ENCODE peak calls at places on chromosomes 3 and 15, in nine cellular contexts. One of them, this sample, is unnamed.

GRCh38 chr3:52432225-52432624 is 12.7 kb downstream of the SEMA3G start:
- DNase-seq in upper lobe of right lung: peak
- DNase-seq in dorsolateral prefrontal cortex: no peak
- DNase-seq in tibial artery: peak
- DNase-seq in left ventricle myocardium inferior: peak
- DNase-seq in BE2C: no peak
- DNase-seq in heart left ventricle: peak
- DNase-seq in astrocyte of the spinal cord: no peak
- DNase-seq in ovary: no peak
- DNase-seq in this sample: no peak

GRCh38 chr3:188673509-188674239 is 498.1 kb upstream of the TPRG1 start:
- DNase-seq in upper lobe of right lung: no peak
- DNase-seq in dorsolateral prefrontal cortex: no peak
- DNase-seq in tibial artery: no peak
- DNase-seq in left ventricle myocardium inferior: no peak
- DNase-seq in BE2C: no peak
- DNase-seq in heart left ventricle: no peak
- DNase-seq in astrocyte of the spinal cord: peak
- DNase-seq in ovary: no peak
- DNase-seq in this sample: peak

GRCh38 chr15:89448825-89449224 is 47.6 kb downstream of the RHCG start:
- DNase-seq in upper lobe of right lung: peak
- DNase-seq in dorsolateral prefrontal cortex: no peak
- DNase-seq in tibial artery: no peak
- DNase-seq in left ventricle myocardium inferior: no peak
- DNase-seq in BE2C: peak
- DNase-seq in heart left ventricle: no peak
- DNase-seq in astrocyte of the spinal cord: no peak
- DNase-seq in ovary: no peak
- DNase-seq in this sample: no peak

GRCh38 chr3:184952671-184953070 is 140.7 kb downstream of the VPS8 start:
- DNase-seq in upper lobe of right lung: no peak
- DNase-seq in dorsolateral prefrontal cortex: no peak
- DNase-seq in tibial artery: no peak
- DNase-seq in left ventricle myocardium inferior: no peak
- DNase-seq in BE2C: no peak
- DNase-seq in heart left ventricle: no peak
- DNase-seq in astrocyte of the spinal cord: no peak
- DNase-seq in ovary: no peak
- DNase-seq in this sample: peak

GRCh38 chr15:78850352-78850751 is 22.3 kb upstream of the MORF4L1 start:
- DNase-seq in upper lobe of right lung: no peak
- DNase-seq in dorsolateral prefrontal cortex: no peak
- DNase-seq in tibial artery: no peak
- DNase-seq in left ventricle myocardium inferior: no peak
- DNase-seq in BE2C: no peak
- DNase-seq in heart left ventricle: no peak
- DNase-seq in astrocyte of the spinal cord: no peak
- DNase-seq in ovary: no peak
- DNase-seq in this sample: no peak

GRCh38 chr15:78072080-78072892 is 5.2 kb downstream of the TBC1D2B start:
- DNase-seq in upper lobe of right lung: no peak
- DNase-seq in dorsolateral prefrontal cortex: no peak
- DNase-seq in tibial artery: peak
- DNase-seq in left ventricle myocardium inferior: no peak
- DNase-seq in BE2C: no peak
- DNase-seq in heart left ventricle: no peak
- DNase-seq in astrocyte of the spinal cord: peak
- DNase-seq in ovary: peak
- DNase-seq in this sample: peak

GRCh38 chr3:83632526-83632925 is 1326.3 kb upstream of the CADM2 start:
- DNase-seq in upper lobe of right lung: no peak
- DNase-seq in dorsolateral prefrontal cortex: no peak
- DNase-seq in tibial artery: no peak
- DNase-seq in left ventricle myocardium inferior: no peak
- DNase-seq in BE2C: no peak
- DNase-seq in heart left ventricle: no peak
- DNase-seq in astrocyte of the spinal cord: no peak
- DNase-seq in ovary: no peak
- DNase-seq in this sample: no peak

GRCh38 chr15:89679221-89679620 is at the start of gene PLIN1:
- DNase-seq in upper lobe of right lung: no peak
- DNase-seq in dorsolateral prefrontal cortex: no peak
- DNase-seq in tibial artery: no peak
- DNase-seq in left ventricle myocardium inferior: no peak
- DNase-seq in BE2C: no peak
- DNase-seq in heart left ventricle: no peak
- DNase-seq in astrocyte of the spinal cord: no peak
- DNase-seq in ovary: no peak
- DNase-seq in this sample: no peak

GRCh38 chr3:115548611-115549010 is 74.7 kb upstream of the GAP43 start:
- DNase-seq in upper lobe of right lung: no peak
- DNase-seq in dorsolateral prefrontal cortex: no peak
- DNase-seq in tibial artery: no peak
- DNase-seq in left ventricle myocardium inferior: no peak
- DNase-seq in BE2C: no peak
- DNase-seq in heart left ventricle: no peak
- DNase-seq in astrocyte of the spinal cord: no peak
- DNase-seq in ovary: no peak
- DNase-seq in this sample: no peak

GRCh38 chr3:115552007-115552406 is 71.3 kb upstream of the GAP43 start:
- DNase-seq in upper lobe of right lung: no peak
- DNase-seq in dorsolateral prefrontal cortex: no peak
- DNase-seq in tibial artery: no peak
- DNase-seq in left ventricle myocardium inferior: no peak
- DNase-seq in BE2C: no peak
- DNase-seq in heart left ventricle: no peak
- DNase-seq in astrocyte of the spinal cord: no peak
- DNase-seq in ovary: no peak
- DNase-seq in this sample: no peak

GRCh38 chr3:115549111-115549510 is 74.2 kb upstream of the GAP43 start:
- DNase-seq in upper lobe of right lung: no peak
- DNase-seq in dorsolateral prefrontal cortex: no peak
- DNase-seq in tibial artery: no peak
- DNase-seq in left ventricle myocardium inferior: no peak
- DNase-seq in BE2C: no peak
- DNase-seq in heart left ventricle: no peak
- DNase-seq in astrocyte of the spinal cord: no peak
- DNase-seq in ovary: no peak
- DNase-seq in this sample: peak

GRCh38 chr3:115550285-115550741 is 73.0 kb upstream of the GAP43 start:
- DNase-seq in upper lobe of right lung: no peak
- DNase-seq in dorsolateral prefrontal cortex: no peak
- DNase-seq in tibial artery: no peak
- DNase-seq in left ventricle myocardium inferior: peak
- DNase-seq in BE2C: no peak
- DNase-seq in heart left ventricle: no peak
- DNase-seq in astrocyte of the spinal cord: peak
- DNase-seq in ovary: no peak
- DNase-seq in this sample: peak

DNA sequence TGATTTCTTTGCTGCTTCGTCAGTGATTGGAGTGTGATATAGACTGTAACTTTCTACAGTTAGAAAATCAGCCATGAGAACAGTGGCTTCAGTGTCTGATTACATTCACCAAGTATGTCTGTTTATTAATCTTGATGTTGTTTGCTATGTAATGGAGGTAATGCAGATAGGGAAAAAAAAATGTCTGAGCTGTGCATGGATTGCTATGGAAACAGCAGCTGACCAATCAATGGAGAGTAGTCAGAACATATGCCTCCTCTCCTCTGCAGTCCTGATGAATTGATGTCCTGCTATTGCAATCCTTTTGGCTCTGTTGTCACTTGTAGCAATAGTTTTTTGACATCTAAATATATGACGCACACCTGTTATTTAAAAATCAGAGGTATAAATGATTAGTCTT is 72.2 kb upstream of the GAP43 start:
- DNase-seq in upper lobe of right lung: no peak
- DNase-seq in dorsolateral prefrontal cortex: no peak
- DNase-seq in tibial artery: no peak
- DNase-seq in left ventricle myocardium inferior: no peak
- DNase-seq in BE2C: peak
- DNase-seq in heart left ventricle: no peak
- DNase-seq in astrocyte of the spinal cord: no peak
- DNase-seq in ovary: no peak
- DNase-seq in this sample: no peak
- H3K4me3 ChIP-seq in upper lobe of right lung: no peak
- H3K4me3 ChIP-seq in dorsolateral prefrontal cortex: no peak
- H3K4me3 ChIP-seq in tibial artery: no peak
- H3K4me3 ChIP-seq in left ventricle myocardium inferior: no peak
- H3K4me3 ChIP-seq in BE2C: peak
- H3K4me3 ChIP-seq in heart left ventricle: no peak
- H3K4me3 ChIP-seq in astrocyte of the spinal cord: no peak
- H3K4me3 ChIP-seq in ovary: no peak
- H3K4me3 ChIP-seq in this sample: no peak

GRCh38 chr3:67688231-67688630 is 33.8 kb upstream of the SUCLG2 start:
- DNase-seq in upper lobe of right lung: no peak
- DNase-seq in dorsolateral prefrontal cortex: no peak
- DNase-seq in tibial artery: no peak
- DNase-seq in left ventricle myocardium inferior: no peak
- DNase-seq in BE2C: no peak
- DNase-seq in heart left ventricle: no peak
- DNase-seq in astrocyte of the spinal cord: no peak
- DNase-seq in ovary: no peak
- DNase-seq in this sample: no peak

GRCh38 chr3:67689806-67690205 is 35.4 kb upstream of the SUCLG2 start:
- DNase-seq in upper lobe of right lung: no peak
- DNase-seq in dorsolateral prefrontal cortex: no peak
- DNase-seq in tibial artery: no peak
- DNase-seq in left ventricle myocardium inferior: no peak
- DNase-seq in BE2C: no peak
- DNase-seq in heart left ventricle: no peak
- DNase-seq in astrocyte of the spinal cord: no peak
- DNase-seq in ovary: no peak
- DNase-seq in this sample: no peak

GRCh38 chr3:67691207-67691606 is 36.8 kb upstream of the SUCLG2 start:
- DNase-seq in upper lobe of right lung: no peak
- DNase-seq in dorsolateral prefrontal cortex: no peak
- DNase-seq in tibial artery: no peak
- DNase-seq in left ventricle myocardium inferior: no peak
- DNase-seq in BE2C: no peak
- DNase-seq in heart left ventricle: no peak
- DNase-seq in astrocyte of the spinal cord: no peak
- DNase-seq in ovary: no peak
- DNase-seq in this sample: no peak

GRCh38 chr3:67692621-67693020 is 38.2 kb upstream of the SUCLG2 start:
- DNase-seq in upper lobe of right lung: no peak
- DNase-seq in dorsolateral prefrontal cortex: no peak
- DNase-seq in tibial artery: no peak
- DNase-seq in left ventricle myocardium inferior: no peak
- DNase-seq in BE2C: no peak
- DNase-seq in heart left ventricle: no peak
- DNase-seq in astrocyte of the spinal cord: peak
- DNase-seq in ovary: no peak
- DNase-seq in this sample: no peak

DNA sequence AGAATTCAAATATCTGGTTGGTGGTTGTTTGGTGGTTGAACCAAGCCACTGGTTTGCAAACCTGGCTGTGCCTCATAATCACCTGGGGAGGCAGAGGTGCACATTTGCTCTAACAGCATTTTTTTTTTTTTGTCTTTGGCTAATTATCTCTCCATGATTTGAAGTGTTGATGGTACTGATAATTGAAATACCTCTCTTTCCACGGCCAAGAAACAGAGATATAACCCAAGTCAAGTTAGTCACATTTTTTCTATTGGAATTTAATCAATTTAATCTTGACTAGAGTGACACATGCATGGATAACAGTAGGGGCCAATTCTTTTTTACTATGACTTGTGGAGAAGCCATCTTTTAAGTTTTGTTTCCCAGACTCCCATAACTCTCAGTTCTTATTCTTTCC is 37.5 kb upstream of the SUCLG2 start:
- DNase-seq in upper lobe of right lung: no peak
- DNase-seq in dorsolateral prefrontal cortex: no peak
- DNase-seq in tibial artery: no peak
- DNase-seq in left ventricle myocardium inferior: no peak
- DNase-seq in BE2C: no peak
- DNase-seq in heart left ventricle: no peak
- DNase-seq in astrocyte of the spinal cord: no peak
- DNase-seq in ovary: no peak
- DNase-seq in this sample: no peak
- TF ChIP-seq CTCF in upper lobe of right lung: no peak
- TF ChIP-seq CTCF in dorsolateral prefrontal cortex: no peak
- TF ChIP-seq CTCF in tibial artery: no peak
- TF ChIP-seq CTCF in left ventricle myocardium inferior: no peak
- TF ChIP-seq CTCF in BE2C: no peak
- TF ChIP-seq CTCF in heart left ventricle: no peak
- TF ChIP-seq CTCF in astrocyte of the spinal cord: no peak
- TF ChIP-seq CTCF in ovary: no peak
- TF ChIP-seq CTCF in this sample: no peak

GRCh38 chr15:31392761-31393401 is 66.2 kb downstream of the KLF13 start:
- DNase-seq in upper lobe of right lung: no peak
- DNase-seq in dorsolateral prefrontal cortex: no peak
- DNase-seq in tibial artery: no peak
- DNase-seq in left ventricle myocardium inferior: peak
- DNase-seq in BE2C: no peak
- DNase-seq in heart left ventricle: peak
- DNase-seq in astrocyte of the spinal cord: no peak
- DNase-seq in ovary: peak
- DNase-seq in this sample: no peak

GRCh38 chr15:31390777-31391486 is 64.3 kb downstream of the KLF13 start:
- DNase-seq in upper lobe of right lung: no peak
- DNase-seq in dorsolateral prefrontal cortex: no peak
- DNase-seq in tibial artery: no peak
- DNase-seq in left ventricle myocardium inferior: peak
- DNase-seq in BE2C: no peak
- DNase-seq in heart left ventricle: no peak
- DNase-seq in astrocyte of the spinal cord: no peak
- DNase-seq in ovary: peak
- DNase-seq in this sample: no peak

GRCh38 chr15:31391687-31392671 is 65.3 kb downstream of the KLF13 start:
- DNase-seq in upper lobe of right lung: peak
- DNase-seq in dorsolateral prefrontal cortex: no peak
- DNase-seq in tibial artery: peak
- DNase-seq in left ventricle myocardium inferior: peak
- DNase-seq in BE2C: peak
- DNase-seq in heart left ventricle: peak
- DNase-seq in astrocyte of the spinal cord: peak
- DNase-seq in ovary: peak
- DNase-seq in this sample: peak

GRCh38 chr15:31396881-31397560 is 70.4 kb downstream of the KLF13 start:
- DNase-seq in upper lobe of right lung: peak
- DNase-seq in dorsolateral prefrontal cortex: peak
- DNase-seq in tibial artery: peak
- DNase-seq in left ventricle myocardium inferior: peak
- DNase-seq in BE2C: peak
- DNase-seq in heart left ventricle: peak
- DNase-seq in astrocyte of the spinal cord: no peak
- DNase-seq in ovary: peak
- DNase-seq in this sample: peak

DNA sequence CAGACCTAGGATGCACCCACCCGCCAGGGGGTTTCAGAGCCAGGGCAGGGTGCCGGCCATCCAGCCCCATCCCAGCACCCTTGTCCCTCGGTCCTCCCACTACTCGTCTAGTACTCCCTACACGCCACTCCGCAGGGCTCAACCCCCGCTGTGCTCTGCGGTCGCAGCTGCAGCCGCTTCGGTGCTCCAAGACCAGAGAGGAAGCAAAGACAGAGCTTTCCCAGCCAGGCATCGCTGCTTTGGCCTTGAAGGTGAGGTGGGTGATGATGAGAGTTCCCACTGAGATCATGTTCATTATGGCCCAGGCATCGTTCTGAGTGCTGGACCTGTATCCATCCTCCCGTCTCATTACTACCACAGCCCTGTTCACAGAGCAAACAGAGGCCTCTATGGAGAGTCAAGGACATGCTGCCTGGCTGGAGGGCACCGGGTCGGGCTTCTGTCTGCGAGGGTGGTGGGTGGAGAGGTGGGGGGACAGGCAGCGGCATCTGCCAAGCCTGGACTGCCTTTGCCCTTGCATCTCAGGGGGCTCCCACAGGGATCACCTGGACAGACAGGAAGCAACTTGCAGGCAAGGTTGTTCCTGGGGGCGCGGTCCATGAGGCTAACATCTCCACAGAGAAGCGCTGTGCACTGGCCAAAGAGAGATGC is 66.9 kb downstream of the KLF13 start:
- DNase-seq in upper lobe of right lung: no peak
- DNase-seq in dorsolateral prefrontal cortex: no peak
- DNase-seq in tibial artery: no peak
- DNase-seq in left ventricle myocardium inferior: peak
- DNase-seq in BE2C: no peak
- DNase-seq in heart left ventricle: no peak
- DNase-seq in astrocyte of the spinal cord: peak
- DNase-seq in ovary: peak
- DNase-seq in this sample: no peak
- H3K4me3 ChIP-seq in upper lobe of right lung: peak
- H3K4me3 ChIP-seq in dorsolateral prefrontal cortex: peak
- H3K4me3 ChIP-seq in tibial artery: peak
- H3K4me3 ChIP-seq in left ventricle myocardium inferior: peak
- H3K4me3 ChIP-seq in BE2C: no peak
- H3K4me3 ChIP-seq in heart left ventricle: peak
- H3K4me3 ChIP-seq in astrocyte of the spinal cord: no peak
- H3K4me3 ChIP-seq in ovary: no peak
- H3K4me3 ChIP-seq in this sample: no peak

GRCh38 chr15:90903733-90904536 is 833 bp downstream of the MAN2A2 start:
- DNase-seq in upper lobe of right lung: no peak
- DNase-seq in dorsolateral prefrontal cortex: no peak
- DNase-seq in tibial artery: no peak
- DNase-seq in left ventricle myocardium inferior: no peak
- DNase-seq in BE2C: no peak
- DNase-seq in heart left ventricle: peak
- DNase-seq in astrocyte of the spinal cord: no peak
- DNase-seq in ovary: no peak
- DNase-seq in this sample: no peak

GRCh38 chr15:90905306-90906180 is 2.4 kb downstream of the MAN2A2 start:
- DNase-seq in upper lobe of right lung: no peak
- DNase-seq in dorsolateral prefrontal cortex: no peak
- DNase-seq in tibial artery: no peak
- DNase-seq in left ventricle myocardium inferior: no peak
- DNase-seq in BE2C: no peak
- DNase-seq in heart left ventricle: peak
- DNase-seq in astrocyte of the spinal cord: no peak
- DNase-seq in ovary: no peak
- DNase-seq in this sample: no peak

GRCh38 chr15:90906181-90906849 is 3.2 kb downstream of the MAN2A2 start:
- DNase-seq in upper lobe of right lung: no peak
- DNase-seq in dorsolateral prefrontal cortex: no peak
- DNase-seq in tibial artery: no peak
- DNase-seq in left ventricle myocardium inferior: no peak
- DNase-seq in BE2C: no peak
- DNase-seq in heart left ventricle: no peak
- DNase-seq in astrocyte of the spinal cord: no peak
- DNase-seq in ovary: no peak
- DNase-seq in this sample: no peak

GRCh38 chr15:90902996-90903732 is at the start of gene MAN2A2:
- DNase-seq in upper lobe of right lung: peak
- DNase-seq in dorsolateral prefrontal cortex: peak
- DNase-seq in tibial artery: peak
- DNase-seq in left ventricle myocardium inferior: peak
- DNase-seq in BE2C: peak
- DNase-seq in heart left ventricle: peak
- DNase-seq in astrocyte of the spinal cord: peak
- DNase-seq in ovary: peak
- DNase-seq in this sample: peak

GRCh38 chr15:90904746-90905145 is 1.6 kb downstream of the MAN2A2 start:
- DNase-seq in upper lobe of right lung: no peak
- DNase-seq in dorsolateral prefrontal cortex: no peak
- DNase-seq in tibial artery: no peak
- DNase-seq in left ventricle myocardium inferior: no peak
- DNase-seq in BE2C: no peak
- DNase-seq in heart left ventricle: no peak
- DNase-seq in astrocyte of the spinal cord: no peak
- DNase-seq in ovary: no peak
- DNase-seq in this sample: no peak
- TF ChIP-seq CTCF in upper lobe of right lung: no peak
- TF ChIP-seq CTCF in dorsolateral prefrontal cortex: no peak
- TF ChIP-seq CTCF in tibial artery: no peak
- TF ChIP-seq CTCF in left ventricle myocardium inferior: no peak
- TF ChIP-seq CTCF in BE2C: no peak
- TF ChIP-seq CTCF in heart left ventricle: no peak
- TF ChIP-seq CTCF in astrocyte of the spinal cord: no peak
- TF ChIP-seq CTCF in ovary: no peak
- TF ChIP-seq CTCF in this sample: no peak